ENCODE peak calls at places on chromosomes 1 and 21, in six cellular contexts. F, B, E, J, W and K are unnamed samples.
A peak's percentile ranks its signal among the peaks of the same experiment; 100 is the strongest.

GRCh38 chr1:229118662-229119061 is 152.2 kb upstream of the RAB4A start:
- DNase-seq in F (no peak), B (no peak), E (no peak), J (no peak), W (no peak), K (no peak)

GRCh38 chr1:159009287-159009686 is 420 bp upstream of the IFI16 start:
- DNase-seq in F (no peak), B (no peak), E (no peak), J (no peak), W (no peak), K (no peak)

GRCh38 chr1:232209357-232209756 is 420.6 kb downstream of the SIPA1L2 start:
- DNase-seq in F (no peak), B (no peak), E (no peak), J (no peak), W (no peak), K (no peak)

GRCh38 chr21:36966846-36967657 is 583 bp upstream of the HLCS start:
- DNase-seq in F (peak; percentile 23), B (no peak), E (no peak), J (no peak), W (no peak), K (no peak)

GRCh38 chr1:20484526-20485462 is 1.2 kb downstream of the CAMK2N1 start:
- DNase-seq in F (no peak), B (no peak), E (no peak), J (no peak), W (peak; percentile 45), K (no peak)

GRCh38 chr1:58597076-58597475 is 20.0 kb upstream of the TACSTD2 start:
- DNase-seq in F (no peak), B (no peak), E (no peak), J (no peak), W (no peak), K (no peak)

GRCh38 chr1:159927887-159928431 is 2.7 kb upstream of the TAGLN2 start:
- DNase-seq in F (no peak), B (no peak), E (no peak), J (no peak), W (no peak), K (peak; percentile 69)

GRCh38 chr1:27650527-27651175 is 15.7 kb upstream of the FGR start:
- DNase-seq in F (peak; percentile 37), B (peak; percentile 25), E (no peak), J (no peak), W (no peak), K (no peak)

GRCh38 chr1:229832695-229833094 is 206.6 kb downstream of the URB2 start:
- DNase-seq in F (no peak), B (no peak), E (no peak), J (no peak), W (no peak), K (no peak)

GRCh38 chr1:167904641-167905040 is 9.3 kb downstream of the ADCY10 start:
- DNase-seq in F (peak; percentile 79), B (peak; percentile 80), E (no peak), J (no peak), W (no peak), K (no peak)

DNA sequence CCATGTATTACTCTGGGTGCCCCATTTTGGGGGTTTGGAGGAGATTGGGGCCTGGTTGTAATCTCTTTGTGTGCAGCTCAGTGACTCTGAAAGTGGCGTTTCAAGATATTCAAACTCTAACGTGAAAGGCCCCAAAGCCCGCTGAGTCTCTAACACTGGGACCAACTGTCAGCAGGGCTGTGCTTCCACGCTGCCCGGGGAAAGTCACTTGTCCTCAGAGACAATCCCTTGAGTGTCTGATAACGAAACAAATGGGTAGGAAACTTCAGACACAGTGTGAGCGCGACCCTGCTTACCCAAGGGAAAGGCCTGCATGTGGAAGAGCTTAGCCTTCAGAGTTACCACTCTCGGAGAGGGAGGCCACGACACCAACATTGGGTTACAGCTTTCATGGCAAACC is 832 bp downstream of the UBASH3A start:
- DNase-seq in F (no peak), B (no peak), E (no peak), J (no peak), W (no peak), K (no peak)
- TF ChIP-seq CTCF in F (no peak), B (no peak), E (no peak), J (no peak), W (no peak), K (no peak)

GRCh38 chr1:206744683-206745082 is 25.9 kb upstream of the IL19 start:
- DNase-seq in F (no peak), B (no peak), E (no peak), J (no peak), W (no peak), K (no peak)
- TF ChIP-seq CTCF in F (no peak), B (no peak), E (no peak), J (no peak), W (no peak), K (no peak)

GRCh38 chr21:38805282-38806152 is at the start of gene ETS2:
- DNase-seq in F (peak; percentile 73), B (peak; percentile 76), E (peak; percentile 83), J (peak; percentile 52), W (peak; percentile 81), K (peak; percentile 89)
- TF ChIP-seq CTCF in F (no peak), B (no peak), E (no peak), J (no peak), W (no peak), K (no peak)

DNA sequence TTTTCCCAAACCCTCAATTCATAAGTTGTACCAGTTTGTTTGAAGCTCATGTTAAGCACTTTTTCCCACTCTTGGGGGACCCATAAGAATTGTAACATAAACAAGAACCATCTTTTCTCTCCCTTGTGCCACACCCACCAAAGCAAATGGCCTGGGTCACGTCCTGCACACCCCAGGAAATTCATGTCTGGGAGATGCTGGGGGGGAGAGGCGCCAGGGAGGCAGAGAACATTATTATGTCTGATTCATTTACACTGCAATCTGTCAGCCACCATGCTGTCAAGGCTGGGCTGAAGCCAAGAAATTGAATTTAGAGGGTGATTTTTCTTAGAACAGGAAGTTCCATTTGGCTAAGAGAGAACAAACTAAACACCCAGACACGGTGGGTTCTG is 37.2 kb upstream of the IPO9 start:
- DNase-seq in F (peak; percentile 70), B (peak; percentile 37), E (no peak), J (no peak), W (no peak), K (no peak)
- TF ChIP-seq CTCF in F (no peak), B (no peak), E (no peak), J (no peak), W (no peak), K (no peak)

GRCh38 chr1:63874278-63874880 is 100.6 kb downstream of the ROR1 start:
- DNase-seq in F (no peak), B (peak; percentile 38), E (no peak), J (no peak), W (no peak), K (no peak)
- TF ChIP-seq CTCF in F (no peak), B (peak; percentile 13), E (no peak), J (no peak), W (no peak), K (no peak)

GRCh38 chr21:45153358-45154318 is 79.3 kb downstream of the ADARB1 start:
- DNase-seq in F (no peak), B (peak; percentile 34), E (no peak), J (no peak), W (no peak), K (no peak)

GRCh38 chr21:45150630-45151265 is 76.4 kb downstream of the ADARB1 start:
- DNase-seq in F (no peak), B (no peak), E (no peak), J (no peak), W (no peak), K (no peak)

GRCh38 chr21:45154511-45155508 is 80.4 kb downstream of the ADARB1 start:
- DNase-seq in F (peak; percentile 95), B (peak; percentile 48), E (no peak), J (no peak), W (no peak), K (no peak)

GRCh38 chr21:45151484-45152115 is 77.2 kb downstream of the ADARB1 start:
- DNase-seq in F (no peak), B (no peak), E (no peak), J (no peak), W (no peak), K (no peak)

DNA sequence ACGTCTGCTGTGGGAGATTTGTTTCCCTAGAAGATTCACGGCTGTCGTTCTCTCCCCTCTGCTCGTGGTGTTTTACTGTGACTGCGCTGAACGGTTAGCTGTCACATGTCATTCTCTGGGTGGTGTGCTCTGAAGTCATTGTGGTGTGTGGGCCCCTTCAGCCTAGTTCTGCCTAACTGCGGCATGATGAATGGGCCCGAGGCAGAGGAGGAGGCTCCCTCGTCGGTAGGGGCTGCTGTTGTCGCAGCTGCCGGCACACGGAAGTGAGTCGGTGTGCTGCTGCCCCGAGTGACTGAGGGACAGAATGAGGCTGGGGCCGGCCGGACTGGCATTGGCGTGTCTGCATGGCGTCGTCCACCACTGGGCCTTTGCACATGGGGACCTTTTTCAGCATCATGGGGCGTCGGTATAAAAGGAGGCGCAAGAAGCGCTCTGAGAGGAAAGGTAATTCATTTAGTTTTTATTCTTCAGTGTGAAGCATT is 77.9 kb downstream of the ADARB1 start:
- DNase-seq in F (peak; percentile 61), B (no peak), E (peak; percentile 78), J (peak; percentile 64), W (peak; percentile 67), K (peak; percentile 85)
- TF ChIP-seq CTCF in F (peak; percentile 85), B (no peak), E (peak; percentile 61), J (peak; percentile 54), W (peak; percentile 19), K (peak; percentile 78)

GRCh38 chr1:213070399-213070798 is 19.4 kb downstream of the RPS6KC1 start:
- DNase-seq in F (peak; percentile 59), B (peak; percentile 70), E (peak; percentile 51), J (no peak), W (no peak), K (peak; percentile 49)
- TF ChIP-seq CTCF in F (peak; percentile 50), B (peak; percentile 64), E (peak; percentile 19), J (no peak), W (no peak), K (peak; percentile 47)

GRCh38 chr1:125119024-125119441 is 3934.3 kb downstream of the SRGAP2C start:
- DNase-seq in F (no peak), B (no peak), E (no peak), J (no peak), W (no peak), K (no peak)
- TF ChIP-seq CTCF in F (no peak), B (no peak), E (no peak), J (no peak), W (no peak), K (no peak)

GRCh38 chr1:234188454-234188792 is 184.8 kb upstream of the COA6 start:
- DNase-seq in F (no peak), B (no peak), E (no peak), J (no peak), W (peak; percentile 20), K (no peak)
- TF ChIP-seq CTCF in F (peak; percentile 33), B (no peak), E (peak; percentile 45), J (no peak), W (no peak), K (peak; percentile 33)